ENCODE peak calls at places on chromosome 20, in nine cellular contexts. K is thoracic aorta, Z is lower lobe of right lung, B is WTC11, P is fibroblast of mammary gland, Q is endothelial cell, C is right lobe of liver, O is H9, R is spleen. F is an unnamed sample.

GRCh38 chr20:43650997-43651525 is 15.9 kb upstream of the MYBL2 start:
- DNase-seq in K (no peak), Z (no peak), B (no peak), P (no peak), Q (no peak), C (no peak), O (no peak), R (peak), F (no peak)

GRCh38 chr20:31868853-31869672 is 1.3 kb downstream of the DUSP15 start:
- DNase-seq in K (no peak), Z (no peak), B (no peak), P (no peak), Q (no peak), C (no peak), O (no peak), R (no peak), F (no peak)

GRCh38 chr20:35866446-35867202 is 87.7 kb downstream of the SCAND1 start:
- DNase-seq in K (no peak), Z (no peak), B (no peak), P (peak), Q (no peak), C (no peak), O (no peak), R (no peak), F (no peak)

GRCh38 chr20:31821427-31821826 is 2.3 kb downstream of the MYLK2 start:
- DNase-seq in K (no peak), Z (no peak), B (no peak), P (no peak), Q (no peak), C (no peak), O (no peak), R (no peak), F (no peak)

GRCh38 chr20:14700641-14700965 is 363.2 kb upstream of the FLRT3 start:
- DNase-seq in K (no peak), Z (no peak), B (no peak), P (peak), Q (no peak), C (no peak), O (no peak), R (no peak), F (no peak)

GRCh38 chr20:35523298-35523888 is 6.1 kb downstream of the C20orf173 start:
- DNase-seq in K (no peak), Z (no peak), B (peak), P (peak), Q (peak), C (no peak), O (peak), R (no peak), F (no peak)

GRCh38 chr20:47502801-47503239 is 1.1 kb downstream of the NCOA3 start:
- DNase-seq in K (no peak), Z (no peak), B (no peak), P (peak), Q (no peak), C (no peak), O (no peak), R (no peak), F (no peak)

GRCh38 chr20:33443006-33443511 is 504 bp downstream of the SNTA1 start:
- DNase-seq in K (no peak), Z (no peak), B (peak), P (no peak), Q (peak), C (peak), O (no peak), R (peak), F (peak)

GRCh38 chr20:6074145-6074561 is 20.3 kb upstream of the LRRN4 start:
- DNase-seq in K (no peak), Z (no peak), B (no peak), P (peak), Q (peak), C (peak), O (peak), R (no peak), F (no peak)

GRCh38 chr20:6855074-6855473 is 87.6 kb downstream of the BMP2 start:
- DNase-seq in K (no peak), Z (no peak), B (no peak), P (no peak), Q (no peak), C (no peak), O (no peak), R (no peak), F (no peak)

GRCh38 chr20:11394145-11394833 is 523.4 kb upstream of the BTBD3 start:
- DNase-seq in K (no peak), Z (no peak), B (no peak), P (peak), Q (no peak), C (no peak), O (no peak), R (no peak), F (no peak)

GRCh38 chr20:4041748-4042411 is 26.5 kb upstream of the RNF24 start:
- DNase-seq in K (no peak), Z (peak), B (no peak), P (peak), Q (no peak), C (no peak), O (no peak), R (no peak), F (peak)

GRCh38 chr20:6812530-6812929 is 45.0 kb downstream of the BMP2 start:
- DNase-seq in K (no peak), Z (no peak), B (no peak), P (no peak), Q (no peak), C (no peak), O (no peak), R (no peak), F (no peak)

GRCh38 chr20:51377132-51377531 is 165.4 kb downstream of the NFATC2 start:
- DNase-seq in K (no peak), Z (no peak), B (no peak), P (no peak), Q (no peak), C (no peak), O (no peak), R (peak), F (no peak)

DNA sequence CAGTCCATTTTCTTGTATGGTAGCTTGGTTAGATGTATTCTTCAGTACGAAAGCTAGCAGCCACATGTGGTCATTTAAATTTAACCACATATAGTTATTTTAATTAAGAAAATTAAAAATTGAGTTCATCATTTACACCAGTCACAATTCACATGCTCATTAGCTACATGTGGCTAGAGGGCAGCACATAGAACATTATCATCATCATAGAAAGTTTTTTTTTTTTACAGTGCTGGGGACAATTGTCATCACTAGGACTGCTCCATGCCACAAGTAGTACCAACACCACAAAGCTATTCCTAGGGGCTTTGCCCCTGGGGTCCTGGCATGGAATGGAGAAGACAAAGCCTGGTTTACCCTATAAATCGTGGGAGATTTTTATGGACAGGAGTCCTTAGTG is 30.5 kb downstream of the PLCB4 start:
- DNase-seq in K (no peak), Z (no peak), B (no peak), P (no peak), Q (no peak), C (no peak), O (no peak), R (no peak), F (no peak)
- TF ChIP-seq CTCF in K (no peak), Z (no peak), B (no peak), P (no peak), Q (no peak), C (no peak), O (no peak), R (no peak), F (no peak)

DNA sequence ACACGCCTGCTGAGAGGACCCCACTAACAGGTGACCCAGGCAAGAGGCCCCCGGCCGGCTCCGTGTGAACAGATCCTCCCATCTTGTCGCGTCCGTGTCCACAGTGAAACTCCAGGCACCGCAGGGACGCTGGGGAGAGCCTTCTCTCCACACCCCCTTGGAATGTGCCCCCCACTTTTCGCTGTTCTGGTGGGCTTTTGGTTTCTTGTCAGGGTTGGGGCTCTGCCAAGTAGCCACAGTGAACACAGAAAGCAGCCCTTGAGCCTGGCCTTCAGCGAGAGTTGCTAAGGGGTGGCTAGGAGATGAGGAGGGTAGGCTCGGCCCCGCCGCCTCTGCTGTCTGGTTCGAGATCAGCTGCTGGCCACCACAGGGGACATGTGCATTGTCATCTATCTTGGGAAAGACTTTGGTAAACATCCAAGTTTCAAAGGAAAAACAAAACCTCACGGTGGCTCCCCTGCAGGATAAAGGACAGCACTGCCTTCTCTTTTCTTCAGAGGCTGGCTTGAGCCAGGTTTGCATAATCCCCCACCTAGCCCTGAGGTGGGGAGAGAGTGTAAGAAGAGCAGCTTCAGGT is 22.7 kb downstream of the SYNDIG1 start:
- DNase-seq in K (no peak), Z (no peak), B (peak), P (no peak), Q (no peak), C (no peak), O (peak), R (peak), F (no peak)
- TF ChIP-seq CTCF in K (no peak), Z (no peak), B (no peak), P (no peak), Q (no peak), C (no peak), O (peak), R (no peak), F (no peak)

GRCh38 chr20:50192364-50193168 is 1.9 kb downstream of the CEBPB start:
- DNase-seq in K (peak), Z (peak), B (peak), P (peak), Q (peak), C (peak), O (peak), R (peak), F (peak)

GRCh38 chr20:50193169-50193850 is 2.7 kb downstream of the CEBPB start:
- DNase-seq in K (no peak), Z (no peak), B (no peak), P (peak), Q (no peak), C (peak), O (peak), R (no peak), F (no peak)

GRCh38 chr20:50191065-50191565 is 485 bp downstream of the CEBPB start:
- DNase-seq in K (no peak), Z (peak), B (no peak), P (peak), Q (peak), C (peak), O (no peak), R (peak), F (no peak)

GRCh38 chr20:50190251-50191064 is at the start of gene CEBPB:
- DNase-seq in K (peak), Z (peak), B (peak), P (peak), Q (peak), C (peak), O (peak), R (peak), F (peak)

GRCh38 chr20:50191566-50192363 is 1.1 kb downstream of the CEBPB start:
- DNase-seq in K (no peak), Z (peak), B (peak), P (no peak), Q (peak), C (peak), O (peak), R (peak), F (peak)
- TF ChIP-seq CTCF in K (peak), Z (peak), B (no peak), P (no peak), Q (peak), C (peak), O (peak), R (peak), F (peak)

GRCh38 chr20:57526885-57527566 is 2.1 kb upstream of the CTCFL start:
- DNase-seq in K (no peak), Z (no peak), B (no peak), P (no peak), Q (no peak), C (no peak), O (no peak), R (no peak), F (no peak)

GRCh38 chr20:57524511-57525176 is at the start of gene CTCFL:
- DNase-seq in K (no peak), Z (no peak), B (peak), P (no peak), Q (no peak), C (no peak), O (peak), R (no peak), F (no peak)

GRCh38 chr20:57525328-57526053 is 551 bp upstream of the CTCFL start:
- DNase-seq in K (no peak), Z (no peak), B (no peak), P (no peak), Q (no peak), C (no peak), O (no peak), R (no peak), F (no peak)

GRCh38 chr20:57527728-57528127 is 2.8 kb upstream of the CTCFL start:
- DNase-seq in K (no peak), Z (no peak), B (no peak), P (no peak), Q (no peak), C (no peak), O (no peak), R (no peak), F (no peak)

GRCh38 chr20:57526067-57526884 is 1.3 kb upstream of the CTCFL start:
- DNase-seq in K (no peak), Z (no peak), B (peak), P (no peak), Q (peak), C (peak), O (peak), R (no peak), F (no peak)
- TF ChIP-seq CTCF in K (no peak), Z (no peak), B (no peak), P (no peak), Q (peak), C (no peak), O (peak), R (no peak), F (no peak)

DNA sequence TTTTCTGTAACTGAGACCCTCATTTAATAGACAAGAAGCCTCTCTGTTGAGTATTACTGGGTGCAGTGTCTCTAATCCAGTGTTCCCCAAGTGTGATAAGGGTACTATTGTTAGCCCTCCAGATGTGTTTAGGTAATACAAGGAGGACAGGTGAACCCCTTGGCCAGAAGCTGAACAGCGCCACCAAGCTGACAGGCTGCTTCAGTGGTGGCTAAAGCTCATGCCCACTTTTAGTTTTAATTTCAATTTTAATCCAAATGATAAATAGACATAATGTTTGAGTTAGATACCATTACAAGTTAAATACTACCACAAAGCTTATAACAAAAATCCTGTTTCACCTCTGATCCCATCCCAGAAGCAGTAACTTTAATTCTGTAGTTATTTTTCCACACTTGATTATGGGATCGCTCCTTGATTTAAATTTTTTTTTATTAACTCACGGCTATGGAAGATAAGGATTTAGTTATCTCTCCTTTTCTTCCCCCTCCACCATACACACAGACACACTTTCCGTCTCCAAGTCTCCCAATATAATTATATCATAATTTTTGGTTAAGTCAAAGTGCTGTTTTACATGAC is 8.3 kb upstream of the STK35 start:
- DNase-seq in K (no peak), Z (no peak), B (peak), P (peak), Q (peak), C (no peak), O (peak), R (no peak), F (no peak)
- TF ChIP-seq CTCF in K (no peak), Z (peak), B (peak), P (peak), Q (peak), C (peak), O (peak), R (peak), F (peak)

F was measured in kidney.